ENCODE peak calls at places on chromosome 4, in ten cellular contexts. N is choroid plexus epithelial cell, G is GM04503, P is ELF-1, Q is NCI-H748 treated with DMSO at 0.1 percent for 48 hours, J is tibial artery, C is HT1080, Y is mammary epithelial cell, X is DMS153, M is HCT116. K is an unnamed sample.

GRCh38 chr4:34720563-34720962 is 1523.8 kb downstream of the ARAP2 start:
- DNase-seq in Q (peak), M (peak), Y (peak), P (no peak), N (peak), C (peak), J (no peak), G (peak), X (no peak), K (no peak)

GRCh38 chr4:117085185-117085701 is at the start of gene TRAM1L1:
- DNase-seq in M (no peak), G (peak), Q (peak), J (no peak), P (peak), X (peak), N (peak), Y (peak), C (no peak), K (peak)

GRCh38 chr4:53861856-53862610 is 202.4 kb downstream of the CHIC2 start:
- DNase-seq in J (no peak), G (peak), X (no peak), C (peak), M (no peak), P (no peak), Q (no peak), Y (peak), N (peak), K (no peak)

GRCh38 chr4:95255396-95256107 is 293.2 kb downstream of the UNC5C start:
- DNase-seq in P (no peak), X (no peak), Y (peak), G (no peak), J (no peak), Q (no peak), M (no peak), C (peak), N (peak), K (peak)

GRCh38 chr4:17168571-17168970 is 270.1 kb upstream of the LDB2 start:
- DNase-seq in X (peak), G (no peak), Q (no peak), M (no peak), N (peak), P (no peak), C (peak), Y (no peak), J (no peak), K (peak)

GRCh38 chr4:95417531-95417930 is 131.2 kb downstream of the UNC5C start:
- DNase-seq in N (no peak), Y (peak), G (no peak), M (no peak), J (no peak), Q (no peak), X (no peak), P (no peak), C (no peak), K (no peak)

GRCh38 chr4:90503677-90504076 is 376.5 kb downstream of the CCSER1 start:
- DNase-seq in P (no peak), C (no peak), N (no peak), J (no peak), M (no peak), Q (no peak), G (no peak), Y (no peak), X (no peak), K (no peak)

GRCh38 chr4:176769519-176769918 is 23.2 kb downstream of the VEGFC start:
- DNase-seq in C (peak), J (no peak), X (no peak), Q (no peak), M (no peak), N (peak), P (no peak), G (peak), Y (peak), K (peak)

GRCh38 chr4:118941149-118941548 is 52.5 kb downstream of the SYNPO2 start:
- DNase-seq in Y (no peak), C (no peak), M (no peak), P (no peak), G (no peak), Q (peak), J (no peak), N (peak), X (peak), K (no peak)

GRCh38 chr4:47135210-47135609 is 103.8 kb downstream of the GABRB1 start:
- DNase-seq in C (no peak), N (no peak), P (no peak), X (no peak), Q (no peak), G (no peak), Y (no peak), J (no peak), M (no peak), K (no peak)

GRCh38 chr4:152896819-152897218 is 39.3 kb upstream of the FHDC1 start:
- DNase-seq in P (no peak), X (no peak), M (no peak), J (no peak), Y (no peak), C (no peak), Q (no peak), N (peak), G (no peak), K (no peak)

GRCh38 chr4:183098723-183099536 is at the start of gene WWC2:
- DNase-seq in Q (peak), N (peak), G (peak), X (no peak), P (peak), M (peak), Y (peak), J (peak), C (peak), K (peak)

GRCh38 chr4:76993787-76994641 is 44.5 kb downstream of the SEPTIN11 start:
- DNase-seq in P (no peak), M (no peak), Y (no peak), C (no peak), N (no peak), G (no peak), Q (no peak), X (peak), J (no peak), K (no peak)

GRCh38 chr4:86564795-86565194 is 29.3 kb upstream of the PTPN13 start:
- DNase-seq in Q (no peak), Y (no peak), J (no peak), M (no peak), C (no peak), P (no peak), X (no peak), G (no peak), N (no peak), K (no peak)

K was measured in NCI-H226.